ENCODE peak calls at places on chromosome 9, in four cellular contexts. One of them, this sample, is unnamed.

GRCh38 chr9:4286086-4286485 is 13.8 kb downstream of the GLIS3 start:
- DNase-seq in neuronal stem cell: no peak
- DNase-seq in IMR-90: no peak
- DNase-seq in H9: no peak
- DNase-seq in this sample: no peak

GRCh38 chr9:103410059-103410458 is 414.9 kb downstream of the CYLC2 start:
- DNase-seq in IMR-90: no peak
- DNase-seq in neuronal stem cell: no peak
- DNase-seq in H9: no peak
- DNase-seq in this sample: no peak

GRCh38 chr9:1320041-1320440 is 269.9 kb downstream of the DMRT2 start:
- DNase-seq in H9: no peak
- DNase-seq in IMR-90: no peak
- DNase-seq in neuronal stem cell: no peak
- DNase-seq in this sample: no peak

GRCh38 chr9:114428466-114428865 is 40.7 kb upstream of the AKNA start:
- DNase-seq in H9: no peak
- DNase-seq in IMR-90: no peak
- DNase-seq in neuronal stem cell: no peak
- DNase-seq in this sample: no peak

GRCh38 chr9:72627147-72627546 is 105.7 kb downstream of the TMC1 start:
- DNase-seq in neuronal stem cell: peak; percentile 38
- DNase-seq in H9: no peak
- DNase-seq in IMR-90: no peak
- DNase-seq in this sample: no peak

GRCh38 chr9:79189511-79189924 is 382.2 kb upstream of the TLE4 start:
- DNase-seq in H9: no peak
- DNase-seq in neuronal stem cell: no peak
- DNase-seq in IMR-90: peak; percentile 96
- DNase-seq in this sample: peak; percentile 76

GRCh38 chr9:17204611-17205165 is 69.8 kb downstream of the CNTLN start:
- DNase-seq in H9: no peak
- DNase-seq in neuronal stem cell: peak; percentile 30
- DNase-seq in IMR-90: no peak
- DNase-seq in this sample: no peak

GRCh38 chr9:2339416-2339815 is 282.2 kb upstream of the VLDLR start:
- DNase-seq in IMR-90: no peak
- DNase-seq in H9: no peak
- DNase-seq in neuronal stem cell: no peak
- DNase-seq in this sample: no peak

GRCh38 chr9:71716138-71716909 is 52.0 kb downstream of the CEMIP2 start:
- DNase-seq in neuronal stem cell: no peak
- DNase-seq in IMR-90: no peak
- DNase-seq in H9: no peak
- DNase-seq in this sample: no peak

GRCh38 chr9:105245720-105246161 is 1.3 kb downstream of the SLC44A1 start:
- DNase-seq in IMR-90: no peak
- DNase-seq in neuronal stem cell: no peak
- DNase-seq in H9: no peak
- DNase-seq in this sample: no peak

GRCh38 chr9:112861638-112862555 is 28.8 kb downstream of the SLC46A2 start:
- DNase-seq in H9: no peak
- DNase-seq in neuronal stem cell: no peak
- DNase-seq in IMR-90: peak; percentile 67
- DNase-seq in this sample: peak; percentile 46

GRCh38 chr9:128203842-128204551 is 818 bp downstream of the DNM1 start:
- DNase-seq in neuronal stem cell: peak; percentile 48
- DNase-seq in IMR-90: peak; percentile 47
- DNase-seq in H9: peak; percentile 61
- DNase-seq in this sample: peak; percentile 58

GRCh38 chr9:122131401-122131921 is 28.1 kb downstream of the NDUFA8 start:
- DNase-seq in H9: peak; percentile 86
- DNase-seq in neuronal stem cell: no peak
- DNase-seq in IMR-90: no peak
- DNase-seq in this sample: no peak

GRCh38 chr9:132572921-132573320 is 9.5 kb upstream of the BARHL1 start:
- DNase-seq in neuronal stem cell: no peak
- DNase-seq in H9: peak; percentile 62
- DNase-seq in IMR-90: no peak
- DNase-seq in this sample: no peak

GRCh38 chr9:115000217-115000639 is 69.8 kb upstream of the TNFSF8 start:
- DNase-seq in IMR-90: no peak
- DNase-seq in H9: no peak
- DNase-seq in neuronal stem cell: no peak
- DNase-seq in this sample: no peak

GRCh38 chr9:114112778-114113585 is 13.9 kb upstream of the KIF12 start:
- DNase-seq in IMR-90: peak; percentile 75
- DNase-seq in H9: no peak
- DNase-seq in neuronal stem cell: no peak
- DNase-seq in this sample: peak; percentile 45

GRCh38 chr9:114852050-114852594 is 46.3 kb upstream of the TNFSF15 start:
- DNase-seq in H9: no peak
- DNase-seq in neuronal stem cell: no peak
- DNase-seq in IMR-90: peak; percentile 64
- DNase-seq in this sample: peak; percentile 22

GRCh38 chr9:14250779-14251145 is 63.2 kb downstream of the NFIB start:
- DNase-seq in neuronal stem cell: no peak
- DNase-seq in H9: no peak
- DNase-seq in IMR-90: peak; percentile 47
- DNase-seq in this sample: no peak

GRCh38 chr9:101465330-101465915 is 29.8 kb upstream of the ALDOB start:
- DNase-seq in IMR-90: peak; percentile 70
- DNase-seq in H9: peak; percentile 41
- DNase-seq in neuronal stem cell: peak; percentile 14
- DNase-seq in this sample: peak; percentile 75

GRCh38 chr9:133956520-133957076 is 35.5 kb downstream of the VAV2 start:
- DNase-seq in H9: peak; percentile 69
- DNase-seq in IMR-90: peak; percentile 37
- DNase-seq in neuronal stem cell: no peak
- DNase-seq in this sample: peak; percentile 73

GRCh38 chr9:3528466-3528865 is 2.7 kb upstream of the RFX3 start:
- DNase-seq in IMR-90: no peak
- DNase-seq in neuronal stem cell: no peak
- DNase-seq in H9: no peak
- DNase-seq in this sample: no peak

GRCh38 chr9:21479152-21479702 is 2.9 kb downstream of the IFNE start:
- DNase-seq in H9: no peak
- DNase-seq in neuronal stem cell: no peak
- DNase-seq in IMR-90: no peak
- DNase-seq in this sample: no peak

GRCh38 chr9:121815084-121815483 is 163.7 kb downstream of the DAB2IP start:
- DNase-seq in H9: no peak
- DNase-seq in IMR-90: no peak
- DNase-seq in neuronal stem cell: no peak
- DNase-seq in this sample: no peak

GRCh38 chr9:78552802-78553201 is 255.9 kb downstream of the PSAT1 start:
- DNase-seq in neuronal stem cell: no peak
- DNase-seq in IMR-90: peak; percentile 31
- DNase-seq in H9: no peak
- DNase-seq in this sample: no peak

GRCh38 chr9:129352157-129352870 is 174.3 kb upstream of the IER5L start:
- DNase-seq in IMR-90: no peak
- DNase-seq in neuronal stem cell: peak; percentile 80
- DNase-seq in H9: peak; percentile 92
- DNase-seq in this sample: no peak

GRCh38 chr9:4417578-4418325 is 72.5 kb upstream of the SLC1A1 start:
- DNase-seq in H9: no peak
- DNase-seq in neuronal stem cell: peak; percentile 4
- DNase-seq in IMR-90: peak; percentile 2
- DNase-seq in this sample: peak; percentile 7

DNA sequence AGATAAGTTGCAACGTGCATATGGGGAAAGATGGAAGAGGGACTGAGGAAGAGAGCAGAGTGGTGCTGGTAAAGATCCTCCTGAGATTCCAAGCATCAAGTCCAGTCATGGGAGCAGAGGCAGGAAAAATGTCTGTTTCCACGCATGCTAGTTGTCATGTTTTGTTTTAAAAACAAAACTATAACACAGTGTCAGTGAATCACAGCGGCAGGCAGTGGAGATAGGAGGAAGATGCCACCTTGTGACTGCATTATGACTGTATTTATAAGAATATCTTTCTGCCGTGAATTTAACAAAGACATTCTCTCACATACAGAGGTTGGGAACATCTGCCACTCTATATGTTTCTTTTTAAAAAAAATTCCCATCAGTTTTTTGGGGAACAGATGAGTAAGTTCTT is 3.7 kb upstream of the SVEP1 start:
- DNase-seq in neuronal stem cell: no peak
- DNase-seq in IMR-90: peak; percentile 71
- DNase-seq in H9: no peak
- DNase-seq in this sample: no peak
- H3K23ac ChIP-seq in neuronal stem cell: no peak overlapping the region
- H3K23ac ChIP-seq in IMR-90: peak overlapping the region; percentile 25
- H3K23ac ChIP-seq in H9: no peak overlapping the region
- H3K23ac ChIP-seq in this sample: no peak overlapping the region

DNA sequence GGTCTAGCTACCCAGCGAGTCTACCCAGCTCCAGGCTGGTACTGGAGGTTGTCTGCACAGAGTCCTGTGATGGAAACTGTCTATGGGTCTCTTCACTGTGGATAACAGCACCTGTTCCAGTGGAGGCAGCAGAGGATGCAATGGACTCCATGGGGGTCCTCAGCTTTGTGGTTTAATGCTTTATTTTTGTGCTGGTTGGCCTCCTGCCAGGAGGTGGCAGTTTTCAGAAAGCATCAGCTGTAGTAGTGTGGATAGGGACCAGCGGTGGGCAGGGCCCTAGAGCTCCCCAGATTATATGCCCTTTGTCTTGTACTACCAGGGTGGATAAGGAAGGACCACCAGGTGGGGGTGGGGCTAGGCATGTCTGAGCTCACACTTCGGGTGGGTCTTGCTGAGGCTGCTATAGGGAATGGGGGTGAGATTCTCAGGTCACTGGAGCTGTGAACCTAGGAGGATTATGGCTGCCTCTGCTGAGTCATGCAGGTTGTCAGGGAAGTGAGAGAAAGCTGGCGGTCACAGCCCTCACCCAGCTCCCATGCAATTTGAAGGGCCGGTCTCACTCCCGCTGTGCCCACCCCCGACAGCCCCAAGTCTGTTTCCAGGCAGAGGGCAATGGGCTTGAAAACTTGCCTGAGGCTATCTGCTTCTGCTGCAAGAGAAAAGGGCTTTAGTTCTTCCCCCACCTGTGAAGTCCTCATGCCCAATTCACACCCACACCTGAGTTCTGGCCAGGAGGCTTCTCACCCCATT is 397.1 kb downstream of the TLE1 start:
- DNase-seq in IMR-90: no peak
- DNase-seq in neuronal stem cell: no peak
- DNase-seq in H9: peak; percentile 26
- DNase-seq in this sample: no peak
- H4K91ac ChIP-seq in IMR-90: no peak overlapping the region
- H4K91ac ChIP-seq in neuronal stem cell: no peak overlapping the region
- H4K91ac ChIP-seq in H9: no peak overlapping the region
- H4K91ac ChIP-seq in this sample: peak overlapping the region; percentile 7

DNA sequence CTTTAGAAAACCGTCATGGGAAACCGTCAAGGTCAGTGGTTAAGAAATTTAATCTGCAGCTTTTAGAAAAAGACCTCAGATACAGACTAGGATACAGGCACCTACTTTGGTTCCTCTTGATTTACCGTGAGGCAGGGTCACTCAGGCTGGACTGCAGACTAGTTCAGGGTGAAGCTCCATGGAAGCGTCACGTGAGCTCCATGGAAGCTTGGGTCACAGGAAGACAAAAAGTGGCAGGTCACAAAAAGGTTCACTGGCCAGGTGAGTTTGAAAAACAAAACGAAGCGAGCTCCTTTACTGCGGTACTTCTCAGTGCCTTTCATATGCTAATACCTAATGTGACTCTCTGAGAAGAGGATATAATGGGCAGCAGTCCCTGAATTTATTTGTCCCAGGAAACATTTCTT is 43.0 kb downstream of the PRRC2B start:
- DNase-seq in IMR-90: no peak
- DNase-seq in H9: peak; percentile 88
- DNase-seq in neuronal stem cell: no peak
- DNase-seq in this sample: no peak
- H2BK15ac ChIP-seq in IMR-90: no peak overlapping the region
- H2BK15ac ChIP-seq in H9: no peak overlapping the region
- H2BK15ac ChIP-seq in neuronal stem cell: no peak overlapping the region
- H2BK15ac ChIP-seq in this sample: no peak overlapping the region

DNA sequence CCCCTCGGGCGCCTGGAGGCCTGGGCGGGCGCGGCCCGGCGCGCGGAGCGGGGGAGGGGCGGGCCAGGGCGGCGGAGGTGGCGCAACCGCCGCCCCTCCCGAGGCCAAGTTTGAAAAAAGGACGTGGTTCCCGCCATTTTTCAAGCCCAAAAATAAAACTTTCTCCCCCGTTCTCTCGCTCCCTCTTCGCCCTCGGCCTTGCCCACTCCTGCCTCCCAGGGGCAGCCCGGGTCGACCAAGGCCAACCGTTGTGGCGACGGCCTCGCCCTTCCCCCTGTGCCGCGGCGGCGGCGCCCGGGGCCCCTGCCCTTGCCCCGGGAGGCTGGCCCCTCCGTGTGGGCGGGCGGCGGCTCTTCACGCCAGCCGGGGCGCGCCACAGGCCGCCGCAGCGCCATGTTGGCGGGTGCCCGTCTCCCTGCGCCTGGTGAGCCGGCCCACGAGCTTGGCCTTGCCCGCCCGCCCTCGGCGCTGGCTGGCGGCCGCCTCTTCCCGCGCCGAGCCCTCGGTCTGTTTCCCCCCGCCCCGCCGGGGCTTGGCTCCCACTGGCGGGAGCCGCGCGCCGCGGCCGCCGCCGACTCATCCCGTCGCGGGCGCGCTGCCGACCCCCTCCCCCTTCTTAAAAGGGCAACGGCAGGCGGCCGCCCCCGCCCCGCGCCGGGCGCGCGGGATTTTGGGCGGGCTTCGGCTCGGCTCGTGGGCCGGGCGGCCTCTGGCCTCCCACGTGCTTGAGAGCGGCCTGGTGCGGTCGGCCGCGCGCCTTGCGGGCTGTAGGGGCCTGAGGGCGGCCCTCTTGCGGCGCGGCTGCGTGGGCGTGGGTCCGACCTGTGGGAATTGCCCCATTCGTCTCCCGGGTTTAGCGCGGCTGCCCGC is 1.3 kb downstream of the ANP32B start:
- DNase-seq in neuronal stem cell: peak; percentile 48
- DNase-seq in IMR-90: peak; percentile 78
- DNase-seq in H9: peak; percentile 34
- DNase-seq in this sample: peak; percentile 76
- H3K23ac ChIP-seq in neuronal stem cell: peak overlapping the region; percentile 87
- H3K23ac ChIP-seq in IMR-90: peak overlapping the region; percentile 53
- H3K23ac ChIP-seq in H9: no peak overlapping the region
- H3K23ac ChIP-seq in this sample: no peak overlapping the region

GRCh38 chr9:135255843-135256567 is 168.5 kb downstream of the OLFM1 start:
- DNase-seq in neuronal stem cell: no peak
- DNase-seq in H9: no peak
- DNase-seq in IMR-90: no peak
- DNase-seq in this sample: no peak
- H4K91ac ChIP-seq in neuronal stem cell: no peak overlapping the region
- H4K91ac ChIP-seq in H9: no peak overlapping the region
- H4K91ac ChIP-seq in IMR-90: no peak overlapping the region
- H4K91ac ChIP-seq in this sample: no peak overlapping the region

GRCh38 chr9:36126016-36126786 is 10.3 kb upstream of the GLIPR2 start:
- DNase-seq in H9: no peak
- DNase-seq in neuronal stem cell: no peak
- DNase-seq in IMR-90: no peak
- DNase-seq in this sample: no peak
- H2BK15ac ChIP-seq in H9: no peak overlapping the region
- H2BK15ac ChIP-seq in neuronal stem cell: no peak overlapping the region
- H2BK15ac ChIP-seq in IMR-90: no peak overlapping the region
- H2BK15ac ChIP-seq in this sample: no peak overlapping the region

This sample was measured in mesenchymal stem cell.